ENCODE peak calls at places on chromosomes 1 and 21, in ten cellular contexts. A is HL-60, D is OCI-LY7, L is SK-N-SH, T is transverse colon, R is adrenal gland, H is lower lobe of right lung, Y is ascending aorta, F is psoas muscle, Z is cardiac muscle cell. V is an unnamed sample.

GRCh38 chr1:163361123-163361934 is 39.6 kb downstream of the NUF2 start:
- DNase-seq in R (no peak), H (no peak), D (peak), A (no peak), F (no peak), Y (no peak), T (no peak), L (peak), Z (peak), V (no peak)

GRCh38 chr1:180981596-180982387 is 40.9 kb downstream of the STX6 start:
- DNase-seq in L (no peak), A (no peak), R (no peak), T (no peak), F (no peak), D (no peak), H (no peak), Y (no peak), Z (peak), V (no peak)

GRCh38 chr1:119636500-119637089 is 11.5 kb downstream of the ZNF697 start:
- DNase-seq in A (no peak), R (no peak), T (no peak), Y (no peak), Z (no peak), D (no peak), H (no peak), F (no peak), L (no peak), V (no peak)

GRCh38 chr1:20494609-20495311 is 8.8 kb upstream of the CAMK2N1 start:
- DNase-seq in D (no peak), Y (no peak), H (no peak), A (no peak), R (peak), F (no peak), Z (no peak), T (no peak), L (no peak), V (no peak)

GRCh38 chr21:46624050-46624449 is 11.4 kb upstream of the PRMT2 start:
- DNase-seq in Z (no peak), T (no peak), L (no peak), D (no peak), R (no peak), F (no peak), Y (no peak), A (no peak), H (no peak), V (no peak)

GRCh38 chr1:16122916-16123315 is 33.0 kb downstream of the EPHA2 start:
- DNase-seq in T (no peak), D (no peak), L (no peak), F (no peak), R (no peak), H (peak), Z (no peak), Y (no peak), A (peak), V (no peak)

GRCh38 chr1:88774151-88774556 is 90.1 kb downstream of the PKN2 start:
- DNase-seq in R (no peak), H (no peak), Y (no peak), D (no peak), T (peak), Z (no peak), A (no peak), L (no peak), F (no peak), V (no peak)

GRCh38 chr21:46151989-46152938 is 3.1 kb downstream of the FTCD start:
- DNase-seq in R (peak), H (no peak), T (no peak), Y (peak), F (peak), D (no peak), Z (no peak), A (no peak), L (no peak), V (peak)

GRCh38 chr21:39096754-39097153 is 86.5 kb downstream of the PSMG1 start:
- DNase-seq in L (no peak), F (no peak), Z (no peak), R (no peak), H (no peak), Y (no peak), D (peak), T (no peak), A (no peak), V (no peak)
- TF ChIP-seq CTCF in L (no peak), F (no peak), Z (no peak), R (no peak), H (no peak), Y (no peak), D (peak), T (no peak), A (no peak), V (no peak)

GRCh38 chr1:94746635-94747525 is 73.3 kb upstream of the SLC44A3 start:
- DNase-seq in Z (no peak), F (peak), D (no peak), L (no peak), H (no peak), Y (no peak), R (peak), A (no peak), T (no peak), V (no peak)
- H3K27ac ChIP-seq in Z (no peak), F (no peak), D (no peak), L (no peak), H (no peak), Y (no peak), R (peak), A (peak), T (no peak), V (no peak)

DNA sequence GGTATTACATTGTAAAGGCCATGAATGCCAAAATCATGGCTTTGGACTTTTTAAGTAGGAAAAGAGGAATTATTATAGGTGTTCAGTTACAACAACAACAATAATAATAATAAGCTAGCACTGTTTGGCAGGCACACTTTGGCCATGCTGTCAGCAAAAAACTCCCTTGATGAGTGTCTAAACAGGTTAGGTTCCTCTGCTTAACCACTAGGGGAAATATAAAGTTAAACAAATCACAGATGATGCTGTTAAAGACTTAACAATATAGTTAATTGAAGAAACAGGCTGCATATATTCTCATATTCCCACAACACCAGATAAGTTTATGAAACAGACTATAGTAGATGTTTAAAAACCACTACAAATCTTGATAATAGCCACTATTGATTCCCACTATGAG is 46.4 kb downstream of the RGS21 start:
- DNase-seq in H (no peak), L (no peak), A (no peak), Y (no peak), R (no peak), F (no peak), D (no peak), Z (no peak), T (no peak), V (no peak)
- TF ChIP-seq CTCF in H (no peak), L (peak), A (no peak), Y (no peak), R (no peak), F (no peak), D (no peak), Z (no peak), T (no peak), V (no peak)

GRCh38 chr1:83769594-83770321 is 229.2 kb downstream of the TTLL7 start:
- DNase-seq in F (no peak), L (no peak), H (no peak), Z (no peak), D (peak), T (no peak), A (no peak), R (no peak), Y (no peak), V (no peak)

GRCh38 chr1:83773059-83773458 is 225.9 kb downstream of the TTLL7 start:
- DNase-seq in F (no peak), R (no peak), H (no peak), T (no peak), Y (no peak), Z (no peak), D (no peak), A (no peak), L (no peak), V (no peak)

GRCh38 chr1:83769072-83769471 is 229.9 kb downstream of the TTLL7 start:
- DNase-seq in Y (no peak), T (no peak), R (no peak), D (no peak), L (no peak), A (no peak), Z (no peak), H (no peak), F (no peak), V (no peak)

GRCh38 chr1:83766182-83766825 is 232.6 kb downstream of the TTLL7 start:
- DNase-seq in R (no peak), H (no peak), T (no peak), Z (no peak), F (no peak), D (peak), Y (no peak), A (no peak), L (no peak), V (no peak)

GRCh38 chr1:83770322-83770661 is 228.6 kb downstream of the TTLL7 start:
- DNase-seq in A (no peak), H (no peak), Y (no peak), D (no peak), T (no peak), L (no peak), Z (no peak), R (no peak), F (no peak), V (no peak)
- H3K27ac ChIP-seq in A (no peak), H (no peak), Y (no peak), D (no peak), T (no peak), L (peak), Z (no peak), R (no peak), F (no peak), V (no peak)

DNA sequence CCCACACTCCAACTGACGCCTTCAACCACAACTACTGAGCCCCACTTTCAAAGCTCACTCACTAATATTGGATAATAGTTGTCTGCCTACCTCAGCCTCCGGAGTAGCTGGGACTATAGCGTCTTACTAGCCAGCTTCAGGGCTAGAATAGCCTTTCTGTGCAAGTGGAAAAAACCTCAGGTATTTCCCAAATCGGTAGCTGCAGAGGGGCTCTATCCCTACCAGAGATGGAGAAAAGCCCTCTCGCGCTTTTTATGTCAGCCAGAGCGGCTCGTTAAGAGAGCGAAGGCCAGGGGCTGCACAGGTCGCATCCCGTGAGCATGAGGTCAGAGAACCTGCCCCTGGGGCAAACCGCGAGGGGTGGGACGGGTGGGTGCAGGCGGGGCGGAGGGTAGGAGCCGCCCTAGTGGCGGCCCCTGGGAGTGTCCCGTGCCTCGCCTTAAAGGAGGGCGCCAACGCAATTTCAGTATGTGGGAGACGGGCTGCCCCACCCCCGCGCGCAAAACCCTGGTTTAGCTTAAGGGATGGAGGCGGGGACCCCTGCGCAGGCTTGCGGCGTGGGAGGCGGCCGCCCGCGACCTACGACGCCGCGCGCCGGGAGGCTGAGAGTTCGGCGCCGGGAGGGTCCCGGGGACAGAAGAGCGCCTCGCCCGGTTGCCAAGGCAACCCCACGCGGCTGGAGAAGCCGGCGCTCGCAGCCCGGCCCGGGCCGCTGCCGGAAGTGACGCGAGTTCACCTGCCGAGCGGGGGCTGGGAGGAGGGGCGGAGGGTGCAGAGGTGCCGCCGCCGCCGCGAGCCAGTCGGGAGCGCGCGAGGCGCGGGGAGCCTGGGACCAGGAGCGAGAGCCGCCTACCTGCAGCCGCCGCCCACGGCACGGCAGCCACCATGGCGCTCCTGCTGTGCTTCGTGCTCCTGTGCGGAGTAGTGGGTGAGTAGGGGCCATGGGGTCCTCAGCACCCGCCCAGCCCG is at the start of gene CXADR:
- DNase-seq in A (peak), D (peak), Y (no peak), T (peak), F (peak), R (peak), H (peak), L (peak), Z (peak), V (peak)
- TF ChIP-seq CTCF in A (peak), D (peak), Y (no peak), T (peak), F (peak), R (peak), H (peak), L (peak), Z (peak), V (peak)

GRCh38 chr1:34164510-34165381 is at the start of gene CSMD2:
- DNase-seq in D (no peak), A (no peak), L (peak), Y (no peak), H (no peak), R (peak), Z (peak), T (no peak), F (peak), V (peak)
- H3K27ac ChIP-seq in D (no peak), A (no peak), L (no peak), Y (peak), H (no peak), R (peak), Z (no peak), T (peak), F (no peak), V (peak)